ENCODE peak calls at places on chromosomes 3 and 15, in five cellular contexts. D, N, F, I and X are unnamed samples.
A peak's percentile ranks its signal among the peaks of the same experiment; 100 is the strongest.

GRCh38 chr3:10288575-10288960 is 4.2 kb downstream of the GHRL start:
- DNase-seq in N (no peak), F (no peak), I (no peak), D (no peak), X (no peak)

GRCh38 chr15:60389261-60390077 is 8.3 kb downstream of the ANXA2 start:
- DNase-seq in N (no peak), I (no peak), F (no peak), D (no peak), X (no peak)

GRCh38 chr15:25852696-25853524 is 10.2 kb downstream of the ATP10A start:
- DNase-seq in N (no peak), I (no peak), D (no peak), F (no peak), X (no peak)

GRCh38 chr15:83890584-83890983 is 236.7 kb downstream of the ADAMTSL3 start:
- DNase-seq in F (no peak), D (no peak), I (no peak), N (no peak), X (no peak)

GRCh38 chr3:70861234-70861633 is 548.8 kb upstream of the MDFIC2 start:
- DNase-seq in D (no peak), F (no peak), N (no peak), I (no peak), X (no peak)

GRCh38 chr3:1600206-1600605 is 498.5 kb upstream of the CNTN4 start:
- DNase-seq in I (no peak), D (no peak), N (no peak), F (no peak), X (no peak)

GRCh38 chr3:165339753-165340152 is 143.6 kb upstream of the SLITRK3 start:
- DNase-seq in F (no peak), I (no peak), D (no peak), N (no peak), X (no peak)

GRCh38 chr15:66153549-66154415 is 99.8 kb downstream of the MEGF11 start:
- DNase-seq in N (no peak), I (no peak), D (no peak), F (no peak), X (no peak)

GRCh38 chr3:167626490-167626889 is 27.3 kb downstream of the WDR49 start:
- DNase-seq in D (no peak), F (no peak), I (no peak), N (no peak), X (no peak)

GRCh38 chr15:50907866-50908208 is 646 bp upstream of the AP4E1 start:
- DNase-seq in F (no peak), D (no peak), N (peak; percentile 49), I (peak; percentile 28), X (no peak)

GRCh38 chr15:42744200-42744599 is 7.3 kb upstream of the CDAN1 start:
- DNase-seq in N (no peak), D (no peak), I (no peak), F (no peak), X (no peak)

GRCh38 chr3:112605285-112605684 is 35.7 kb downstream of the CCDC80 start:
- DNase-seq in N (no peak), F (no peak), D (no peak), I (no peak), X (peak; percentile 37)

GRCh38 chr15:101063891-101064794 is 145.0 kb downstream of the LRRK1 start:
- DNase-seq in N (peak; percentile 27), I (peak; percentile 64), F (peak; percentile 74), D (peak; percentile 79), X (no peak)

GRCh38 chr3:112115161-112115739 is 17.8 kb downstream of the GCSAM start:
- DNase-seq in F (no peak), I (no peak), D (no peak), N (no peak), X (peak; percentile 93)

GRCh38 chr3:116963802-116964201 is 254.2 kb downstream of the TUSC7 start:
- DNase-seq in I (no peak), F (no peak), N (no peak), D (no peak), X (no peak)

DNA sequence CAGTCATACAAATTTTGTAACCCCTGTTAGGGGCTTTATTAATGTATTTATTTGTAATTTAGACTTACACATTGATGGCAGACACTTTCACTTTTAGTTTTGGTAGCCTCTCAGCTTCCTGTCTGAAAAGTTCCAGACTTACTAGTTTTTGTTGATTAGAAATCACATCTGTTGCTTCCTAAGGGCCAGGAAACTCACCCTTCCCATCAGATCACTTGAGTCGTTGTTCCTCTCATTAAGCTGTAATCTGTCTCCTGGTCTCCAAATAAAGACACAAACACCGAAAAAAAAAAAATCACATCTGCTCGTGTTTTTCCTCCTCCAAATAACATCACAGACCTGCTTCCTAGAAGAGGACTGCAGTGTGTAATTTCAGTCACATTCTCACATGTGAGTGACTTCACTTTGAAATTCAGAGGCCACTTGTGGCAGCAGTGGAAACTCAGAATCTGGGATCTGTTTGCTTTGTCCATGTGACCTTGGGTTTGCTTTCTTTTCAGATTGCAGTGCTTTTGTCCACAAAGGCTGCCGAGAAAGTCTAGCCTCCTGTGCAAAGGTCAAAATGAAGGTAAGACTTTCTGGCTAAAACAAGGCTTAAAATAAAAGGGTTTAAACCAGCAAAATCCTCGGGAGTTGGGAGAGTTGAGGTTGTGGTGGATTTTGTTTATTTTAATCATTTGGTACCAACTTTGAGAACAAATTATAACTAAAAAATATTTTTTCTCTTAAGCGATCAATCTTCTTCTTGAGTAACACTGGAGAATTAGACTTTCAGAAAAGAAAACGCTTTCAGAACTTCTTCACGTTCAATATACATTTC is 87.0 kb downstream of the KLHL25 start:
- DNase-seq in F (no peak), D (no peak), N (no peak), I (peak; percentile 49), X (no peak)
- H3K4me3 ChIP-seq in F (no peak overlapping the region), D (no peak overlapping the region), N (peak overlapping the region; percentile 24), I (peak overlapping the region; percentile 25), X (no peak overlapping the region)

GRCh38 chr3:62373714-62374333 is 474 bp upstream of the FEZF2 start:
- DNase-seq in F (no peak), D (no peak), I (no peak), N (no peak), X (no peak)
- H3K4me3 ChIP-seq in F (no peak overlapping the region), D (peak overlapping the region; percentile 11), I (peak overlapping the region; percentile 7), N (peak overlapping the region; percentile 14), X (no peak overlapping the region)

DNA sequence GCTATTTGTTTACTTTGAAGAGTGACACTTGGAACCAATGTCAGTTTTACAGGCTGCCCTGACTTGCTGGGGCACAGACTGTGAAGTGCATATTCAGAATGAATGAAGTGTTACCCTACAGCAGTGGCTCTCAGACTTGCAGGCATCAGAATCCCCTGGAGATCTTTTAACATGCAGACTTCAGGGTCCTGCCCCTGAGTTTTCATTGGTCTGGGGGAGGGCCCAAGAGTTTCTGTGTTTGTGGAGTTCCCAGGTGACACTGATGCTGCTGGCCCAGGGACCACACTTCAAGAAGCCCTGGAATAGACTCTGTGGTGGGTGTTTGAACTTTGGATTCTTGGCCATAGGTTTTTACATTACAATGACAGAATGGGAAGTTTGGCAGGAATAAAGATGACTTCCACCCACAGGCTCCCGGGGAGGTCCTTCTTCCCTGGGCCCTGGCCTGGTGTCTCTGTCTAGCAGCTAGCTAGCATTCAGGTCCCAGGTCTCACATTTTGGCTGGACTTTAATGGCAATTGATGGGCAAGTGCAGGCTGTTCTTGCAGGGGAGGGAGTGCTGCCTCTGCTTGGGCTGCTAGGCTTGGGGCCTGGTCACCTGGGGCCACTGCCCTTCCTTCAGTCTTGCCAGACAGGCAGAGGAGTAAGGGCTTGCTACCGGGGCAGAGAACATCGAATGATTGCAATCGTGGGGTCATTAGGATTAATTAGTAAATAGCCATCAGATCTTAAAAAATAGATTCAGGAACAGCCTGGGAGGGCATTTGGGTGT is 149.0 kb downstream of the APBA2 start:
- DNase-seq in D (peak; percentile 39), I (no peak), F (no peak), N (no peak), X (no peak)
- H3K4me3 ChIP-seq in D (no peak overlapping the region), I (no peak overlapping the region), F (no peak overlapping the region), N (no peak overlapping the region), X (no peak overlapping the region)

GRCh38 chr3:129173725-129174124 is 10.0 kb downstream of the CNBP start:
- DNase-seq in F (no peak), D (no peak), I (no peak), N (no peak), X (no peak)
- H3K4me3 ChIP-seq in F (no peak overlapping the region), D (no peak overlapping the region), I (no peak overlapping the region), N (no peak overlapping the region), X (no peak overlapping the region)

DNA sequence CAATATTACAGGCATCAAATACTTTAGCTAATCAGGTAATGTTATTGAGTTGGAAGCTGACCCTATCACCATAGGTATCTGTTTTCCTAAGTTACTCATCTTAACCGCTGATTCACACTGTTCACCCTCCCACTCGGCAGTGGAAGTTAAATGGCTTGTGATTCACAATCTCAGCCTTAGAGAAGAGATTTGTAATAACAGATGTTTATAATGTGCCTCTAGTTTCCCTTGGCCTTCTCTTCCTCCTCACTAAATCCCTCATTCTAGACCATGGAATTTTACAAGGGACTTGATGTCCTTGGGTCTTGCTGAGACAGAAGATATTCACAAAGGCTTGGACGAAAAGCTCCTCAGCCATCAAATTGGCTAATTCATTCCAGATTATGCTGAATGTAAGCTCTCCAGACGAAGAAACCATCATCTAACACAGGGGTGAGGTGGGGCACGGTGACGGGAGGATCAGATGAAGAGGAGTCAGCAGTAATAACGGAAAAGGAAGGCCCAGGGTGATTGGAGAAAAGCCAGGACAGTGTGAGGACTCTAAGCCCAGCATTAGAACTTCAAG is 931.7 kb downstream of the MCTP2 start:
- DNase-seq in N (peak; percentile 24), I (no peak), F (no peak), D (no peak), X (no peak)
- H3K4me3 ChIP-seq in N (no peak overlapping the region), I (no peak overlapping the region), F (no peak overlapping the region), D (no peak overlapping the region), X (no peak overlapping the region)